ENCODE peak calls at places on chromosomes 16 and 17, in nine cellular contexts. One of them, this sample, is unnamed.

GRCh38 chr16:14070877-14071575 is at the start of gene MRTFB:
- DNase-seq in fibroblast of pulmonary artery: peak
- DNase-seq in Peyer's patch: peak
- DNase-seq in Panc1: no peak
- DNase-seq in fibroblast of mammary gland: no peak
- DNase-seq in MM.1S: peak
- DNase-seq in AG10803: peak
- DNase-seq in ovary: peak
- DNase-seq in cardiac fibroblast: peak
- DNase-seq in this sample: no peak

GRCh38 chr16:2365895-2366294 is 25.4 kb upstream of the ABCA3 start:
- DNase-seq in Panc1: no peak
- DNase-seq in ovary: no peak
- DNase-seq in fibroblast of mammary gland: peak
- DNase-seq in AG10803: peak
- DNase-seq in MM.1S: no peak
- DNase-seq in fibroblast of pulmonary artery: peak
- DNase-seq in Peyer's patch: no peak
- DNase-seq in cardiac fibroblast: peak
- DNase-seq in this sample: no peak

GRCh38 chr17:27756467-27757371 is 43.6 kb downstream of the NOS2 start:
- DNase-seq in AG10803: peak
- DNase-seq in fibroblast of mammary gland: peak
- DNase-seq in Panc1: peak
- DNase-seq in MM.1S: peak
- DNase-seq in cardiac fibroblast: peak
- DNase-seq in Peyer's patch: peak
- DNase-seq in fibroblast of pulmonary artery: peak
- DNase-seq in ovary: peak
- DNase-seq in this sample: no peak

GRCh38 chr17:1617620-1618174 is 10.9 kb downstream of the SLC43A2 start:
- DNase-seq in Peyer's patch: peak
- DNase-seq in AG10803: peak
- DNase-seq in Panc1: no peak
- DNase-seq in fibroblast of mammary gland: peak
- DNase-seq in cardiac fibroblast: peak
- DNase-seq in MM.1S: no peak
- DNase-seq in ovary: peak
- DNase-seq in fibroblast of pulmonary artery: peak
- DNase-seq in this sample: peak

GRCh38 chr17:64978138-64978537 is 58.9 kb upstream of the LRRC37A3 start:
- DNase-seq in cardiac fibroblast: no peak
- DNase-seq in AG10803: no peak
- DNase-seq in MM.1S: no peak
- DNase-seq in ovary: no peak
- DNase-seq in fibroblast of pulmonary artery: no peak
- DNase-seq in Peyer's patch: no peak
- DNase-seq in fibroblast of mammary gland: no peak
- DNase-seq in Panc1: no peak
- DNase-seq in this sample: no peak

GRCh38 chr17:65696739-65697394 is 135.4 kb upstream of the AXIN2 start:
- DNase-seq in fibroblast of mammary gland: peak
- DNase-seq in Peyer's patch: no peak
- DNase-seq in Panc1: no peak
- DNase-seq in ovary: no peak
- DNase-seq in AG10803: peak
- DNase-seq in MM.1S: no peak
- DNase-seq in cardiac fibroblast: peak
- DNase-seq in fibroblast of pulmonary artery: peak
- DNase-seq in this sample: peak

GRCh38 chr16:35754391-35755369 is 2295.3 kb downstream of the TP53TG3F start:
- DNase-seq in AG10803: no peak
- DNase-seq in fibroblast of mammary gland: no peak
- DNase-seq in cardiac fibroblast: no peak
- DNase-seq in fibroblast of pulmonary artery: no peak
- DNase-seq in Panc1: no peak
- DNase-seq in Peyer's patch: no peak
- DNase-seq in MM.1S: no peak
- DNase-seq in ovary: no peak
- DNase-seq in this sample: no peak

GRCh38 chr17:42428141-42428944 is 5.3 kb upstream of the CAVIN1 start:
- DNase-seq in AG10803: peak
- DNase-seq in fibroblast of pulmonary artery: peak
- DNase-seq in cardiac fibroblast: peak
- DNase-seq in Panc1: peak
- DNase-seq in fibroblast of mammary gland: peak
- DNase-seq in ovary: no peak
- DNase-seq in MM.1S: peak
- DNase-seq in Peyer's patch: peak
- DNase-seq in this sample: peak

GRCh38 chr16:85528528-85529387 is 84.4 kb upstream of the GSE1 start:
- DNase-seq in AG10803: no peak
- DNase-seq in MM.1S: no peak
- DNase-seq in Peyer's patch: peak
- DNase-seq in cardiac fibroblast: no peak
- DNase-seq in ovary: no peak
- DNase-seq in Panc1: no peak
- DNase-seq in fibroblast of mammary gland: no peak
- DNase-seq in fibroblast of pulmonary artery: no peak
- DNase-seq in this sample: no peak

GRCh38 chr16:15613676-15614075 is 29.3 kb downstream of the MARF1 start:
- DNase-seq in Peyer's patch: no peak
- DNase-seq in cardiac fibroblast: no peak
- DNase-seq in ovary: no peak
- DNase-seq in Panc1: no peak
- DNase-seq in fibroblast of pulmonary artery: no peak
- DNase-seq in fibroblast of mammary gland: no peak
- DNase-seq in AG10803: no peak
- DNase-seq in MM.1S: no peak
- DNase-seq in this sample: no peak

GRCh38 chr17:53150101-53150698 is 672.5 kb upstream of the KIF2B start:
- DNase-seq in fibroblast of pulmonary artery: peak
- DNase-seq in cardiac fibroblast: peak
- DNase-seq in ovary: no peak
- DNase-seq in MM.1S: peak
- DNase-seq in Panc1: no peak
- DNase-seq in AG10803: no peak
- DNase-seq in fibroblast of mammary gland: no peak
- DNase-seq in Peyer's patch: no peak
- DNase-seq in this sample: no peak
- TF ChIP-seq CTCF in fibroblast of pulmonary artery: peak
- TF ChIP-seq CTCF in cardiac fibroblast: no peak
- TF ChIP-seq CTCF in ovary: no peak
- TF ChIP-seq CTCF in MM.1S: peak
- TF ChIP-seq CTCF in Panc1: peak
- TF ChIP-seq CTCF in AG10803: no peak
- TF ChIP-seq CTCF in fibroblast of mammary gland: no peak
- TF ChIP-seq CTCF in Peyer's patch: no peak
- TF ChIP-seq CTCF in this sample: peak

GRCh38 chr17:75079023-75079373 is 8.8 kb upstream of the SLC16A5 start:
- DNase-seq in ovary: no peak
- DNase-seq in MM.1S: no peak
- DNase-seq in fibroblast of mammary gland: no peak
- DNase-seq in AG10803: no peak
- DNase-seq in cardiac fibroblast: no peak
- DNase-seq in Peyer's patch: no peak
- DNase-seq in fibroblast of pulmonary artery: no peak
- DNase-seq in Panc1: no peak
- DNase-seq in this sample: no peak

GRCh38 chr17:75078097-75079022 is 9.4 kb upstream of the SLC16A5 start:
- DNase-seq in fibroblast of pulmonary artery: peak
- DNase-seq in ovary: no peak
- DNase-seq in Panc1: no peak
- DNase-seq in cardiac fibroblast: peak
- DNase-seq in Peyer's patch: no peak
- DNase-seq in MM.1S: no peak
- DNase-seq in AG10803: peak
- DNase-seq in fibroblast of mammary gland: peak
- DNase-seq in this sample: peak

GRCh38 chr17:75075597-75076253 is 12.0 kb upstream of the SLC16A5 start:
- DNase-seq in Panc1: no peak
- DNase-seq in fibroblast of mammary gland: no peak
- DNase-seq in fibroblast of pulmonary artery: no peak
- DNase-seq in ovary: no peak
- DNase-seq in MM.1S: no peak
- DNase-seq in cardiac fibroblast: no peak
- DNase-seq in Peyer's patch: no peak
- DNase-seq in AG10803: no peak
- DNase-seq in this sample: no peak

GRCh38 chr17:75077072-75077489 is 10.7 kb upstream of the SLC16A5 start:
- DNase-seq in Panc1: no peak
- DNase-seq in MM.1S: no peak
- DNase-seq in Peyer's patch: peak
- DNase-seq in fibroblast of pulmonary artery: no peak
- DNase-seq in fibroblast of mammary gland: no peak
- DNase-seq in cardiac fibroblast: no peak
- DNase-seq in AG10803: no peak
- DNase-seq in ovary: no peak
- DNase-seq in this sample: no peak

GRCh38 chr17:75077490-75078096 is 10.2 kb upstream of the SLC16A5 start:
- DNase-seq in fibroblast of mammary gland: no peak
- DNase-seq in Panc1: no peak
- DNase-seq in ovary: peak
- DNase-seq in cardiac fibroblast: peak
- DNase-seq in MM.1S: no peak
- DNase-seq in fibroblast of pulmonary artery: no peak
- DNase-seq in AG10803: peak
- DNase-seq in Peyer's patch: peak
- DNase-seq in this sample: no peak
- H3K4me3 ChIP-seq in fibroblast of mammary gland: no peak
- H3K4me3 ChIP-seq in Panc1: no peak
- H3K4me3 ChIP-seq in ovary: peak
- H3K4me3 ChIP-seq in cardiac fibroblast: no peak
- H3K4me3 ChIP-seq in MM.1S: no peak
- H3K4me3 ChIP-seq in fibroblast of pulmonary artery: peak
- H3K4me3 ChIP-seq in AG10803: no peak
- H3K4me3 ChIP-seq in Peyer's patch: peak
- H3K4me3 ChIP-seq in this sample: peak

DNA sequence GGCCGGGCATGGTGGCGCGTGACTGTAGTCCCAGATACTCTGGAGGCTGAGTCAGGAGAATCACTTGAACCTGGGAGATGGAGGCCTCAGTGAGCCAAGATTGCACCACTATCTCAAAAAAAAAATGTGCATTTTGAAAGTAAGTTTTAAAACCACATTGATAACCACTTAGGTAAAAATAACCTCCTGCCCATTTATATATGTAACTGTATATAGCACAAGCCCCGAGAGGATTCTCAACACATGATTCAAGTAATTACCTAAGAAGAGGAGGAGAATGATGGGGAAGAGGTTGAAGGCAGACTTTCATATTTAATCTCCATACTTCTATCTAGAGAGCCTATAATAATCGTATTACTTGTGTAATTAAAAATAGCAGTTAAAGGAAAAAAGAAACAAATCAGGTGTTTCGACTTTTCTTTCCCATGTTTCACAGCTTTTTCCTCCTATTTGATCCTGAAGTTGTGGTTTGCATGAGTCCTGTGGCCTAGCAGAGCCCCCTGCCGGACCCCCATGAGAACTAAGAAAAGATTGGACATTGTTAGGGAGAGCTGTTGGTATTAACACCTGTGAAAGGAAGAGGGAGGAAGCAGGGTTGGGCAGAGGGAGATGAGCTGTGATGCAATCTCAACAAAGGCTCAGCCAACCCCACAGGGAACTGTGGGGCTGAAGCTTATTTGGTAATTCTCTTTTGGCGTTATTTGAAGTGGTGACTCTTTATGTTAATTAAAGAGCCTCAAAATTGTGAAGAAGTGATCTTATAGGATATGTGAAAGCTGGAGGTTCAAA is 22.1 kb downstream of the PMFBP1 start:
- DNase-seq in Panc1: no peak
- DNase-seq in Peyer's patch: no peak
- DNase-seq in fibroblast of pulmonary artery: no peak
- DNase-seq in ovary: no peak
- DNase-seq in cardiac fibroblast: no peak
- DNase-seq in fibroblast of mammary gland: no peak
- DNase-seq in MM.1S: peak
- DNase-seq in AG10803: no peak
- DNase-seq in this sample: no peak
- TF ChIP-seq CTCF in Panc1: peak
- TF ChIP-seq CTCF in Peyer's patch: no peak
- TF ChIP-seq CTCF in fibroblast of pulmonary artery: no peak
- TF ChIP-seq CTCF in ovary: no peak
- TF ChIP-seq CTCF in cardiac fibroblast: no peak
- TF ChIP-seq CTCF in fibroblast of mammary gland: no peak
- TF ChIP-seq CTCF in MM.1S: peak
- TF ChIP-seq CTCF in AG10803: no peak
- TF ChIP-seq CTCF in this sample: peak

DNA sequence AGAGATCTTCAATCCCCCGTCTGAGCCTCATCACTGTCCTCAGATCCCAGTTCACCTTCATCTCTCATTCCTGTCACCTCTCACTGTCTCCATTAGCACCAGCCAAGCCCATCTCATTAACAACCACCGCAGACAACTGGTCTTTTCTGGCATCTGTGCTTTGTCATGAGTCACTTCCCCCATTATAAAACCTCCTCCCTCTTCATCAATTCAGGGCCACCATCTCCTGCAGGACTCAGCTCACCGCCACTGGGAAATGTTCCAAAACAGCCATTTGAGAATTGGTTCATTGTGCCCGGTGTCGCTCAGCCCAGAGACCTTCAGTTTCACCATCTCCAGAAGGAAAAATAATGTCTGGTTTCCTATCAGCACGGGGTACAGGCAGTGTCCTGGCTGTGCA is 56.9 kb upstream of the TEKT3 start:
- DNase-seq in ovary: no peak
- DNase-seq in Peyer's patch: no peak
- DNase-seq in fibroblast of pulmonary artery: peak
- DNase-seq in cardiac fibroblast: peak
- DNase-seq in AG10803: peak
- DNase-seq in MM.1S: no peak
- DNase-seq in Panc1: no peak
- DNase-seq in fibroblast of mammary gland: peak
- DNase-seq in this sample: no peak
- H3K4me3 ChIP-seq in ovary: no peak
- H3K4me3 ChIP-seq in Peyer's patch: no peak
- H3K4me3 ChIP-seq in fibroblast of pulmonary artery: no peak
- H3K4me3 ChIP-seq in cardiac fibroblast: no peak
- H3K4me3 ChIP-seq in AG10803: no peak
- H3K4me3 ChIP-seq in MM.1S: no peak
- H3K4me3 ChIP-seq in Panc1: no peak
- H3K4me3 ChIP-seq in fibroblast of mammary gland: no peak
- H3K4me3 ChIP-seq in this sample: no peak